ENCODE peak calls at places on chromosome 6, in six cellular contexts. W is neural progenitor cell, I is fibroblast of lung, N is HCT116, R is keratinocyte, T is PC-3. P is an unnamed sample.

GRCh38 chr6:133594551-133594950 is 294.4 kb upstream of the TCF21 start:
- DNase-seq in W (no peak), I (no peak), N (no peak), R (no peak), T (peak; percentile 33), P (no peak)

GRCh38 chr6:34075906-34076305 is 70.0 kb downstream of the GRM4 start:
- DNase-seq in W (no peak), I (no peak), N (no peak), R (no peak), T (no peak), P (no peak)

GRCh38 chr6:7594579-7595125 is 4.7 kb downstream of the SNRNP48 start:
- DNase-seq in W (no peak), I (peak; percentile 5), N (no peak), R (no peak), T (no peak), P (no peak)

GRCh38 chr6:4567141-4567540 is 209.1 kb upstream of the CDYL start:
- DNase-seq in W (no peak), I (peak; percentile 80), N (no peak), R (no peak), T (peak; percentile 60), P (peak; percentile 76)

GRCh38 chr6:96794980-96795379 is 42.3 kb downstream of the GPR63 start:
- DNase-seq in W (peak; percentile 11), I (peak; percentile 57), N (no peak), R (no peak), T (no peak), P (peak; percentile 56)

GRCh38 chr6:18147160-18147559 is 7.7 kb downstream of the TPMT start:
- DNase-seq in W (no peak), I (peak; percentile 75), N (no peak), R (no peak), T (peak; percentile 94), P (peak; percentile 65)

GRCh38 chr6:22025468-22026159 is 271.2 kb downstream of the PRL start:
- DNase-seq in W (peak; percentile 87), I (peak; percentile 99), N (no peak), R (no peak), T (peak; percentile 30), P (peak; percentile 99)

GRCh38 chr6:141443032-141443431 is 689.7 kb upstream of the GJE1 start:
- DNase-seq in W (no peak), I (no peak), N (no peak), R (no peak), T (no peak), P (no peak)

GRCh38 chr6:72525821-72526550 is 95.9 kb upstream of the KCNQ5 start:
- DNase-seq in W (no peak), I (peak; percentile 83), N (no peak), R (no peak), T (no peak), P (peak; percentile 79)

GRCh38 chr6:8859501-8859900 is 424.2 kb upstream of the SLC35B3 start:
- DNase-seq in W (no peak), I (peak; percentile 0), N (no peak), R (no peak), T (no peak), P (no peak)

GRCh38 chr6:36130672-36131516 is 581 bp downstream of the MAPK13 start:
- DNase-seq in W (peak; percentile 45), I (no peak), N (peak; percentile 31), R (no peak), T (peak; percentile 60), P (no peak)

GRCh38 chr6:83852528-83853177 is 507 bp upstream of the RIPPLY2 start:
- DNase-seq in W (no peak), I (no peak), N (no peak), R (no peak), T (no peak), P (no peak)
- TF ChIP-seq EZH2 in W (no peak), I (no peak), N (no peak), R (peak; percentile 1), T (no peak), P (no peak)

GRCh38 chr6:38034269-38034914 is 214.9 kb downstream of the ZFAND3 start:
- DNase-seq in W (peak; percentile 17), I (peak; percentile 58), N (peak; percentile 23), R (peak; percentile 11), T (peak; percentile 71), P (peak; percentile 44)
- TF ChIP-seq CTCF in W (peak; percentile 64), I (peak; percentile 69), N (peak; percentile 61), R (peak; percentile 46), T (peak; percentile 90), P (peak; percentile 69)

GRCh38 chr6:6007311-6008113 is 787 bp upstream of the NRN1 start:
- DNase-seq in W (peak; percentile 80), I (no peak), N (no peak), R (no peak), T (no peak), P (no peak)
- TF ChIP-seq EZH2 in W (no peak), I (peak; percentile 71), N (no peak), R (peak; percentile 30), T (no peak), P (peak; percentile 67)

DNA sequence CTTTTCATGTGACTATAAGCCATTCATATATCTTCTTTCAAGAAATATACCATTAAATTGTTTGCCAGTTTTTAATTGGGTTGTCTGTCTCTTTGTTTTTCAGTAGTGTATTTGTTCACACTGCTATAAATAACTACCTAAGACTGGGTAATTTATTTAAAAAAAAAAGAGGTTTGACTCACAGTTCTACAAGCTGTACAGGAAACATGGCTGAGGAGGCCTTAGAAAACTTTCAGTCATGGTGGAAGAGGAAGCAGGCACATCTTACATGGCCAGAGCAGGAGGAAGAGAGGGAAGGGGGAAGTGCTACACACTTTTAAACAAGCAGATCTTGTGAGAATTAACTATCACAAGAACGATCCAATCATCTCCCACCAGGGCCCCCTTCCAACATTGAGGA is 255.3 kb downstream of the EPM2A start:
- DNase-seq in W (no peak), I (no peak), N (no peak), R (no peak), T (no peak), P (no peak)
- TF ChIP-seq CTCF in W (no peak), I (no peak), N (no peak), R (no peak), T (no peak), P (no peak)

GRCh38 chr6:30465582-30466306 is 23.6 kb upstream of the HLA-E start:
- DNase-seq in W (no peak), I (no peak), N (no peak), R (no peak), T (no peak), P (no peak)
- TF ChIP-seq EZH2 in W (no peak), I (peak; percentile 56), N (no peak), R (no peak), T (peak; percentile 44), P (no peak)

GRCh38 chr6:144064402-144064830 is 31.0 kb downstream of the SF3B5 start:
- DNase-seq in W (peak; percentile 70), I (no peak), N (no peak), R (no peak), T (no peak), P (no peak)

GRCh38 chr6:144063246-144063743 is 32.1 kb downstream of the SF3B5 start:
- DNase-seq in W (peak; percentile 38), I (no peak), N (no peak), R (no peak), T (no peak), P (no peak)

GRCh38 chr6:144062757-144063156 is 32.6 kb downstream of the SF3B5 start:
- DNase-seq in W (no peak), I (no peak), N (no peak), R (no peak), T (no peak), P (no peak)

GRCh38 chr6:144064831-144065668 is 30.3 kb downstream of the SF3B5 start:
- DNase-seq in W (peak; percentile 56), I (peak; percentile 1), N (no peak), R (no peak), T (no peak), P (no peak)

DNA sequence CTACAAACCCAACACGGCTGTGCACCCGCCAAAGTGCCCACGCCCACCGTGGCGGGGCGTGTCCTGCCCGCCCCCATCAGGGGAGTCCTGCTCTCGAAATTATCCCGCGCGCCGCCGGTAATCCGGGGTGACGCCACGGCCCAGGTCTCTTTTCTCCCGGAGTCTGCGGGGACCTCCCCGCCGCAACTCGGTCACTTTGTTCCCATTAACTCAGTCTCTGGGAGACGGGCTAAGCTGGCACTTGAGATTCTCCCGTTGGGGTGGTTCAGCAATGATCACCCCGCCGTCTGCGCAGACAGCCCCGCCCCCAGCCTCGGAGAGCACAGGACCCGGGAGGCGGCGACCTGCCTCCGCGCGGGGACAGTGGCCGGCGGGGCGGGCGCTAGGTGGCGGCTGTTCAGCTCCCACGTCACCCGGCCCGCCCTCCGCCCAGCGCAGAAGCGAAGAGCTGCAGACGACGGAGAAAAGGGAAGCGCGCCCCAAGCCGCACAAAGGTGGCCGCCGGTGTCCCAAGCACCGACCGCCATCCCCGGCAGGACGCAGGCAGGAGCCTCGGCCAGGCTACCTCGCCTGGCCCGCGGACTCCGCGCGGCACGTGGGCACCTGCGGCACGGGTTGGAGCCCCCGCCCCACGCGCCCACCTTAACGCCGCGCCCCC is 31.5 kb downstream of the SF3B5 start:
- DNase-seq in W (peak; percentile 92), I (peak; percentile 19), N (peak; percentile 57), R (no peak), T (peak; percentile 61), P (no peak)
- TF ChIP-seq CTCF in W (peak; percentile 41), I (no peak), N (peak; percentile 21), R (peak; percentile 13), T (peak; percentile 39), P (no peak)

DNA sequence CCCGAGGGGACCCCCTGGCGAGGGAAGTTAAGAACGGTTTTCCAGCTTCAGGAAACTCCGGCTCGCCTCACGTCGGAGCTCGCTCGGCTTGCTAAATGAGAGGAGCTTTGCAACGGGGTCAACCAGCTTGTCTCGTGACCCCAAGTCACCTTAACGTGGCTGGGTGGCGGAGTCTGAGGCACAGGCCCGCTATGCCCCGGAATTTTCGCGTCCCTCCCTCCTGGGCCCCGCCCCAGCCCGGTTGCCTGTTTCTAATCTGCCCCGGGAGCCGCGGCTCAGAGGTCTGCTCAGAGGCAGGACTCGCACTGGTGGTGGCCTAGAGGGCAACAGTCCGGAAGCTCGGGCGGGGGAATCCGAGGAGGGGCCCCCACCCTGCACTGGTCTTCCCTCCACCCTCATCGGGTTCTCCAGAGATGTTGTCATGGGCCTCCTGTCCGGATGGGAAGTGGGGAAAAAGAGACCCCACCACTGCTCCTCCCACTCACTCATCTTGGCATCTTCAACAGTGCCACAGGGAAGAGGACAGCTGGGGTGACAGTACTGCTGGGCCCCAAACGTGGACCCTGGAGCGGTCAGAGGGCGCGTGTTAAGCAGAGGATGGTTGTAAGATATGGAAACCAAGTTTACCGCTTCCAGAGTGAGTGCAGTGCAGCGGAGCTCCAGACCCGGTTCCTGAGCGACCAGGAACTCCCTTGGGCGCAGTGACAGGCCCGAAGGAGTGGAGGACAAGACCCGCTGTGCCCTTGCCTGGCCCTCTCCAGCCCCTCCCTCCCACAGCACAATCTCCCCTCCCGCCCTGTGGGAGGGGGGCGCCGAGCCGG is 3.4 kb downstream of the NR2E1 start:
- DNase-seq in W (peak; percentile 73), I (no peak), N (no peak), R (no peak), T (no peak), P (no peak)
- TF ChIP-seq EZH2 in W (peak; percentile 58), I (peak; percentile 91), N (no peak), R (peak; percentile 5), T (no peak), P (peak; percentile 94)

GRCh38 chr6:3294921-3295871 is 36.4 kb downstream of the PSMG4 start:
- DNase-seq in W (peak; percentile 63), I (no peak), N (no peak), R (no peak), T (peak; percentile 20), P (no peak)
- TF ChIP-seq CTCF in W (peak; percentile 46), I (no peak), N (peak; percentile 29), R (no peak), T (peak; percentile 41), P (no peak)